ENCODE peak calls at places on chromosomes 1 and 21, in four cellular contexts. One of them, this sample, is unnamed.

GRCh38 chr1:17170571-17170970 is 34.4 kb upstream of the PADI1 start:
- DNase-seq in HL-60: no peak
- DNase-seq in GM12878: no peak
- DNase-seq in K562: no peak
- DNase-seq in this sample: no peak

GRCh38 chr1:169149555-169150286 is 43.2 kb downstream of the ATP1B1 start:
- DNase-seq in HL-60: no peak
- DNase-seq in GM12878: no peak
- DNase-seq in K562: no peak
- DNase-seq in this sample: no peak

GRCh38 chr1:224816062-224816461 is 113.4 kb upstream of the DNAH14 start:
- DNase-seq in HL-60: no peak
- DNase-seq in GM12878: no peak
- DNase-seq in K562: no peak
- DNase-seq in this sample: no peak

GRCh38 chr1:119859647-119860046 is 36.7 kb downstream of the ADAM30 start:
- DNase-seq in HL-60: peak
- DNase-seq in GM12878: no peak
- DNase-seq in K562: peak
- DNase-seq in this sample: no peak

GRCh38 chr21:46455575-46456385 is 2.9 kb upstream of the DIP2A start:
- DNase-seq in HL-60: no peak
- DNase-seq in GM12878: no peak
- DNase-seq in K562: peak
- DNase-seq in this sample: no peak

GRCh38 chr1:246064891-246065290 is 442.2 kb downstream of the SMYD3 start:
- DNase-seq in HL-60: no peak
- DNase-seq in GM12878: no peak
- DNase-seq in K562: no peak
- DNase-seq in this sample: no peak

GRCh38 chr1:145784409-145784808 is 39.5 kb downstream of the RNF115 start:
- DNase-seq in HL-60: no peak
- DNase-seq in GM12878: no peak
- DNase-seq in K562: no peak
- DNase-seq in this sample: no peak

GRCh38 chr1:230518511-230518910 is 92.4 kb upstream of the PGBD5 start:
- DNase-seq in HL-60: no peak
- DNase-seq in GM12878: no peak
- DNase-seq in K562: no peak
- DNase-seq in this sample: no peak

GRCh38 chr1:80882552-80882951 is 918.2 kb upstream of the ADGRL2 start:
- DNase-seq in HL-60: no peak
- DNase-seq in GM12878: no peak
- DNase-seq in K562: no peak
- DNase-seq in this sample: no peak

GRCh38 chr1:10598088-10598712 is 123.5 kb downstream of the PEX14 start:
- DNase-seq in HL-60: no peak
- DNase-seq in GM12878: no peak
- DNase-seq in K562: no peak
- DNase-seq in this sample: no peak

GRCh38 chr21:44930543-44930981 is 9.3 kb upstream of the SLX9 start:
- DNase-seq in HL-60: no peak
- DNase-seq in GM12878: no peak
- DNase-seq in K562: no peak
- DNase-seq in this sample: no peak

GRCh38 chr1:112995890-112996289 is 39.9 kb upstream of the SLC16A1 start:
- DNase-seq in HL-60: no peak
- DNase-seq in GM12878: no peak
- DNase-seq in K562: no peak
- DNase-seq in this sample: no peak

DNA sequence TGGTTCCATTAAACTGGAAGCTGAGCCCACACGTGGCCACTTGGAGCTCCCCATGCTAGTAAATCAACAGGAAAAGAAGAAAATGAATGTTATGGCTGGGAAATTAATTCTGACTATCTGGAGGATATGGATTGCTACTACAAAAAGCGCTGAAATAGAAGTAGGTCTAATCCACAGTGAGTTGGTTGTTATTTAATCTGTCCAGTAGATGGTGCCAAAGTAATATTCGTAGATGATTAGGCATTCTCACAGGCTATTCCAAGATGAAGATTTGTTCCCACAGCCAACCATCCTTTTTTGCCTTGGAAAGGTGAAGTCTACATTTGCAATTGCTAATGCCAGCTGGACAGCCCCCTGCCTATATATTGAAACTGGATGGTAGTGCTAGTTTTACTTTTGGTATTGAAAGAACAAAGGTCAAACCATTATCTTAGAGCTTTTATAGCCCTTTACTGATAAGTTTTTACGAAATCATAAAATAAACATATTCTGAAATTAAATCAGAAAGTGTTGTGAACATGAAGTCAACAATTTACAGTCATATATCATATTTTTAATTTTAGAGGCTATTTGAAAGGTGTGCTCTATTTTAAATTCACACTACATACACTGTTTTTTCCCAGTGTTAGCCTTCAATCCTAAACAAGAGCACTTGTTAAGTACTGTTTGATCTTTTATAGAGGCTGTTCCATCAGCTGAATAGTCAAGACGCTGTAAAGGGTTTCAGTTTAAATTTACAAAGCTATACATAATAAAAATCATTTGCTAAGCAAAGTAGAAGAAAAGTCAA is 43.9 kb downstream of the RBM11 start:
- DNase-seq in HL-60: no peak
- DNase-seq in GM12878: no peak
- DNase-seq in K562: peak
- DNase-seq in this sample: no peak
- TF ChIP-seq SPI1 in HL-60: no peak
- TF ChIP-seq SPI1 in GM12878: no peak
- TF ChIP-seq SPI1 in K562: no peak
- TF ChIP-seq SPI1 in this sample: no peak

GRCh38 chr1:228319352-228320088 is 87.1 kb downstream of the TRIM11 start:
- DNase-seq in HL-60: no peak
- DNase-seq in GM12878: no peak
- DNase-seq in K562: no peak
- DNase-seq in this sample: no peak
- TF ChIP-seq SPI1 in HL-60: no peak
- TF ChIP-seq SPI1 in GM12878: no peak
- TF ChIP-seq SPI1 in K562: no peak
- TF ChIP-seq SPI1 in this sample: no peak

DNA sequence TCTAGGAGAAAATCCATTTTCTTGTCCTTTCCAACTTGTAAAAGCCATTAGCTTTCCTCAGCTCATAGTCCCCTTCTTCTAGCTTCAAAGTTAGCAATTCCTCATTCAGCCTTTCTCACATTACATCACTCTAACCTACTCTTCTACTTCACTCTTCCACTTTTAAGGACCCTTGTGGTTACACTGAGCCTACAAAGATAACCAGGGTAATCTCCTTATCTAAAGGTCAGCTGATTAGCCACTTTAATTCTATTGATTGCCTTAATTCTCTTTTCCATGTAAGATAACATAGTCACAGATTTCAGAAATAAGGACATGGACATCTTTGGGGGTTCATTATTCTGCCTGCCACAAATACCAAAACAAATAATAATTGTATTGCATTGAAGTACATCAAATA is 8.5 kb upstream of the SPATA6 start:
- DNase-seq in HL-60: no peak
- DNase-seq in GM12878: no peak
- DNase-seq in K562: no peak
- DNase-seq in this sample: no peak
- TF ChIP-seq SPI1 in HL-60: no peak
- TF ChIP-seq SPI1 in GM12878: no peak
- TF ChIP-seq SPI1 in K562: no peak
- TF ChIP-seq SPI1 in this sample: no peak

GRCh38 chr1:14055442-14056225 is 355.6 kb downstream of the PRDM2 start:
- DNase-seq in HL-60: no peak
- DNase-seq in GM12878: no peak
- DNase-seq in K562: no peak
- DNase-seq in this sample: no peak
- TF ChIP-seq SPI1 in HL-60: no peak
- TF ChIP-seq SPI1 in GM12878: no peak
- TF ChIP-seq SPI1 in K562: no peak
- TF ChIP-seq SPI1 in this sample: no peak

GRCh38 chr1:210747890-210748289 is 386.1 kb downstream of the KCNH1 start:
- DNase-seq in HL-60: no peak
- DNase-seq in GM12878: no peak
- DNase-seq in K562: no peak
- DNase-seq in this sample: no peak

GRCh38 chr1:210750468-210750867 is 383.5 kb downstream of the KCNH1 start:
- DNase-seq in HL-60: no peak
- DNase-seq in GM12878: no peak
- DNase-seq in K562: no peak
- DNase-seq in this sample: no peak

GRCh38 chr1:210748796-210749195 is 385.2 kb downstream of the KCNH1 start:
- DNase-seq in HL-60: no peak
- DNase-seq in GM12878: no peak
- DNase-seq in K562: no peak
- DNase-seq in this sample: no peak

GRCh38 chr1:210746024-210746423 is 387.9 kb downstream of the KCNH1 start:
- DNase-seq in HL-60: no peak
- DNase-seq in GM12878: no peak
- DNase-seq in K562: no peak
- DNase-seq in this sample: no peak

DNA sequence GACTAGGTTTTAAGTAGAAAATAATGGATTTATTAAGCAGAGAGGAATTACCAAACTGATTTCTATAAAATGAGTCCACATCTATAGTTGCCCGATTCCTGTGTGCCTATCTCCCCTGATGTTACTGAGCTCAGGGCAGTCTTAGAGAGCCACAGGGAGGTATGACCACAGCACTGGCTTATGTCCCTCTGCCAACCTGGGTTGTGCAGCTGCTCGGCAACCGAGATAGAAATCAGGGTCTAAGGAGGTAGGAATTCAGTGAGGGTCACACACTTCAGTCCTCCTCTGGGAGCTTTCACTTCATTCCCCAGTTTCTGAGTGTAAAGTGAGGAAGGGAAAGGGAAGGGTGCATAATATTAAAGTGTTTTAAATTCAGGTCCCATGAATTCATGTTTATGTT is 386.8 kb downstream of the KCNH1 start:
- DNase-seq in HL-60: no peak
- DNase-seq in GM12878: no peak
- DNase-seq in K562: no peak
- DNase-seq in this sample: no peak
- TF ChIP-seq SPI1 in HL-60: no peak
- TF ChIP-seq SPI1 in GM12878: no peak
- TF ChIP-seq SPI1 in K562: no peak
- TF ChIP-seq SPI1 in this sample: no peak

GRCh38 chr1:116772648-116773045 is 18.4 kb downstream of the CD2 start:
- DNase-seq in HL-60: no peak
- DNase-seq in GM12878: no peak
- DNase-seq in K562: no peak
- DNase-seq in this sample: no peak
- TF ChIP-seq SPI1 in HL-60: no peak
- TF ChIP-seq SPI1 in GM12878: no peak
- TF ChIP-seq SPI1 in K562: no peak
- TF ChIP-seq SPI1 in this sample: no peak

GRCh38 chr1:115423776-115424175 is 85.7 kb upstream of the NGF start:
- DNase-seq in HL-60: no peak
- DNase-seq in GM12878: no peak
- DNase-seq in K562: no peak
- DNase-seq in this sample: no peak
- TF ChIP-seq SPI1 in HL-60: no peak
- TF ChIP-seq SPI1 in GM12878: no peak
- TF ChIP-seq SPI1 in K562: no peak
- TF ChIP-seq SPI1 in this sample: no peak

GRCh38 chr1:214423045-214423444 is 128.4 kb downstream of the PTPN14 start:
- DNase-seq in HL-60: no peak
- DNase-seq in GM12878: no peak
- DNase-seq in K562: no peak
- DNase-seq in this sample: no peak

GRCh38 chr1:214425101-214425500 is 126.3 kb downstream of the PTPN14 start:
- DNase-seq in HL-60: no peak
- DNase-seq in GM12878: no peak
- DNase-seq in K562: no peak
- DNase-seq in this sample: no peak

GRCh38 chr1:214427871-214428277 is 123.5 kb downstream of the PTPN14 start:
- DNase-seq in HL-60: peak
- DNase-seq in GM12878: peak
- DNase-seq in K562: no peak
- DNase-seq in this sample: no peak

GRCh38 chr1:214426420-214426812 is 125.0 kb downstream of the PTPN14 start:
- DNase-seq in HL-60: no peak
- DNase-seq in GM12878: no peak
- DNase-seq in K562: no peak
- DNase-seq in this sample: no peak

DNA sequence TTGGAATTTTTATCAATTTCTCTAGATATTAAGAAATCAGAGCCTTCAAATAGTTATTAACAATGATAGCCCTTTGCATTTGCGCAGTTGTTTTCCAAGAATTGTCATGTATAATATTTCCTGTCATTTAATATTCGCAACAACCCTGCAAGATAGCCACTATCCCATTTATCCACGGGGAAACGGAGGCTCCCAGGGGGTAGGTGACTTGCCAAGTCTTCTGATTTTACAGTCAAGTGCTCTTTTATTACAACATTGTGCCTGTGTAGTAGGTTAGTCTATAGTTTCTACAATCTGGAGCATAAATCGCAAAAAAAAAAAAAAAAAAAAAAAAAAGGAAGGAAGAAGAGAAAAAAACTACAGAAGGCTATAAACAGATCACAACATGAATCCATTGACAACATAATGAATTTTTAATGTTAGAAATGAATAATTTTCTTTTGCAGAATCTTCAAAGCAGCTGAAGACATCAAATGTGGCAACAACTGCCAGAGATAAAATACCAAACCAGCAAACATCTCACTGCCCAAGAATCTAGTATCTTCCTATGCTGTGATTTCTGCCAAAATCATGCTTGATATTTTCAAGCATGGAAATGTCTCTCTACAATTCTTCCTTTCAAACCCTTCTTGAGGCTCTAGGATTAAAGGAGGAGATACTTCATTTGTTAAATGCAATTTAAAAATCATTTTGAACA is 125.5 kb downstream of the PTPN14 start:
- DNase-seq in HL-60: no peak
- DNase-seq in GM12878: no peak
- DNase-seq in K562: no peak
- DNase-seq in this sample: no peak
- TF ChIP-seq SPI1 in HL-60: no peak
- TF ChIP-seq SPI1 in GM12878: no peak
- TF ChIP-seq SPI1 in K562: no peak
- TF ChIP-seq SPI1 in this sample: no peak

GRCh38 chr1:212256404-212256803 is 28.8 kb upstream of the PPP2R5A start:
- DNase-seq in HL-60: peak
- DNase-seq in GM12878: no peak
- DNase-seq in K562: no peak
- DNase-seq in this sample: no peak
- TF ChIP-seq SPI1 in HL-60: peak
- TF ChIP-seq SPI1 in GM12878: peak
- TF ChIP-seq SPI1 in K562: peak
- TF ChIP-seq SPI1 in this sample: peak

This sample was measured in GM12891.